ENCODE peak calls at places on chromosomes 7 and 10, in seven cellular contexts. One of them, this sample, is unnamed.

GRCh38 chr10:104678658-104679057 is 37.6 kb downstream of the SORCS3 start:
- DNase-seq in CD8-positive, alpha-beta memory T cell: no peak
- DNase-seq in coronary artery: no peak
- DNase-seq in fibroblast of mammary gland: no peak
- DNase-seq in endodermal cell: no peak
- DNase-seq in GM12865: no peak
- DNase-seq in mesendoderm: no peak
- DNase-seq in this sample: no peak

GRCh38 chr10:23525406-23525805 is 86.5 kb downstream of the OTUD1 start:
- DNase-seq in mesendoderm: peak; percentile 9
- DNase-seq in endodermal cell: no peak
- DNase-seq in coronary artery: no peak
- DNase-seq in GM12865: peak; percentile 38
- DNase-seq in fibroblast of mammary gland: peak; percentile 21
- DNase-seq in CD8-positive, alpha-beta memory T cell: no peak
- DNase-seq in this sample: peak; percentile 30

GRCh38 chr7:33237034-33237433 is 107.7 kb downstream of the BBS9 start:
- DNase-seq in CD8-positive, alpha-beta memory T cell: no peak
- DNase-seq in endodermal cell: no peak
- DNase-seq in coronary artery: no peak
- DNase-seq in fibroblast of mammary gland: no peak
- DNase-seq in GM12865: no peak
- DNase-seq in mesendoderm: no peak
- DNase-seq in this sample: no peak

GRCh38 chr10:114044251-114045070 is 795 bp downstream of the ADRB1 start:
- DNase-seq in GM12865: no peak
- DNase-seq in fibroblast of mammary gland: no peak
- DNase-seq in CD8-positive, alpha-beta memory T cell: no peak
- DNase-seq in coronary artery: no peak
- DNase-seq in endodermal cell: peak; percentile 74
- DNase-seq in mesendoderm: peak; percentile 32
- DNase-seq in this sample: no peak

GRCh38 chr10:117501460-117502035 is 41.0 kb upstream of the EMX2 start:
- DNase-seq in coronary artery: no peak
- DNase-seq in CD8-positive, alpha-beta memory T cell: no peak
- DNase-seq in mesendoderm: no peak
- DNase-seq in fibroblast of mammary gland: no peak
- DNase-seq in GM12865: no peak
- DNase-seq in endodermal cell: peak; percentile 42
- DNase-seq in this sample: no peak

GRCh38 chr7:151683615-151684407 is 164.1 kb upstream of the RHEB start:
- DNase-seq in coronary artery: no peak
- DNase-seq in mesendoderm: no peak
- DNase-seq in endodermal cell: no peak
- DNase-seq in GM12865: no peak
- DNase-seq in CD8-positive, alpha-beta memory T cell: no peak
- DNase-seq in fibroblast of mammary gland: no peak
- DNase-seq in this sample: no peak

GRCh38 chr7:968205-968754 is 7.1 kb downstream of the COX19 start:
- DNase-seq in CD8-positive, alpha-beta memory T cell: no peak
- DNase-seq in GM12865: no peak
- DNase-seq in coronary artery: no peak
- DNase-seq in endodermal cell: no peak
- DNase-seq in mesendoderm: no peak
- DNase-seq in fibroblast of mammary gland: no peak
- DNase-seq in this sample: no peak

GRCh38 chr7:117364204-117364755 is 41.4 kb upstream of the WNT2 start:
- DNase-seq in GM12865: peak; percentile 12
- DNase-seq in CD8-positive, alpha-beta memory T cell: no peak
- DNase-seq in endodermal cell: no peak
- DNase-seq in coronary artery: no peak
- DNase-seq in fibroblast of mammary gland: no peak
- DNase-seq in mesendoderm: peak; percentile 1
- DNase-seq in this sample: peak; percentile 35

GRCh38 chr10:62153191-62153590 is 115.5 kb downstream of the RTKN2 start:
- DNase-seq in fibroblast of mammary gland: peak; percentile 83
- DNase-seq in GM12865: no peak
- DNase-seq in coronary artery: no peak
- DNase-seq in CD8-positive, alpha-beta memory T cell: no peak
- DNase-seq in endodermal cell: no peak
- DNase-seq in mesendoderm: no peak
- DNase-seq in this sample: peak; percentile 75

GRCh38 chr7:98879989-98880337 is 1.6 kb downstream of the TRRAP start:
- DNase-seq in GM12865: no peak
- DNase-seq in CD8-positive, alpha-beta memory T cell: no peak
- DNase-seq in endodermal cell: no peak
- DNase-seq in fibroblast of mammary gland: no peak
- DNase-seq in mesendoderm: no peak
- DNase-seq in coronary artery: peak; percentile 33
- DNase-seq in this sample: no peak

GRCh38 chr10:6542999-6543430 is 37.1 kb downstream of the PRKCQ start:
- DNase-seq in CD8-positive, alpha-beta memory T cell: peak; percentile 18
- DNase-seq in mesendoderm: no peak
- DNase-seq in fibroblast of mammary gland: no peak
- DNase-seq in endodermal cell: peak; percentile 55
- DNase-seq in GM12865: peak; percentile 22
- DNase-seq in coronary artery: no peak
- DNase-seq in this sample: no peak

GRCh38 chr10:124385627-124386185 is 33.0 kb downstream of the OAT start:
- DNase-seq in GM12865: no peak
- DNase-seq in fibroblast of mammary gland: no peak
- DNase-seq in endodermal cell: no peak
- DNase-seq in CD8-positive, alpha-beta memory T cell: no peak
- DNase-seq in coronary artery: peak; percentile 35
- DNase-seq in mesendoderm: no peak
- DNase-seq in this sample: no peak

GRCh38 chr7:66047426-66047825 is 28.2 kb upstream of the ASL start:
- DNase-seq in CD8-positive, alpha-beta memory T cell: no peak
- DNase-seq in mesendoderm: no peak
- DNase-seq in fibroblast of mammary gland: peak; percentile 98
- DNase-seq in coronary artery: no peak
- DNase-seq in endodermal cell: no peak
- DNase-seq in GM12865: no peak
- DNase-seq in this sample: peak; percentile 79

GRCh38 chr7:11726251-11727155 is 105.5 kb downstream of the THSD7A start:
- DNase-seq in mesendoderm: no peak
- DNase-seq in fibroblast of mammary gland: peak; percentile 96
- DNase-seq in GM12865: peak; percentile 7
- DNase-seq in coronary artery: no peak
- DNase-seq in CD8-positive, alpha-beta memory T cell: no peak
- DNase-seq in endodermal cell: no peak
- DNase-seq in this sample: peak; percentile 44

GRCh38 chr10:113084031-113084430 is 134.0 kb downstream of the TCF7L2 start:
- DNase-seq in mesendoderm: no peak
- DNase-seq in CD8-positive, alpha-beta memory T cell: no peak
- DNase-seq in GM12865: no peak
- DNase-seq in fibroblast of mammary gland: peak; percentile 48
- DNase-seq in coronary artery: no peak
- DNase-seq in endodermal cell: no peak
- DNase-seq in this sample: peak; percentile 48

GRCh38 chr10:45425628-45426563 is 51.9 kb downstream of the ALOX5 start:
- DNase-seq in GM12865: no peak
- DNase-seq in mesendoderm: no peak
- DNase-seq in fibroblast of mammary gland: peak; percentile 3
- DNase-seq in CD8-positive, alpha-beta memory T cell: no peak
- DNase-seq in endodermal cell: peak; percentile 47
- DNase-seq in coronary artery: no peak
- DNase-seq in this sample: no peak

GRCh38 chr10:22010973-22011408 is 7.5 kb upstream of the DNAJC1 start:
- DNase-seq in endodermal cell: no peak
- DNase-seq in GM12865: peak; percentile 9
- DNase-seq in CD8-positive, alpha-beta memory T cell: no peak
- DNase-seq in fibroblast of mammary gland: peak; percentile 36
- DNase-seq in coronary artery: no peak
- DNase-seq in mesendoderm: no peak
- DNase-seq in this sample: peak; percentile 46

GRCh38 chr10:75708060-75708459 is 276.6 kb downstream of the LRMDA start:
- DNase-seq in fibroblast of mammary gland: no peak
- DNase-seq in CD8-positive, alpha-beta memory T cell: no peak
- DNase-seq in mesendoderm: no peak
- DNase-seq in endodermal cell: no peak
- DNase-seq in coronary artery: no peak
- DNase-seq in GM12865: no peak
- DNase-seq in this sample: no peak

GRCh38 chr10:75707080-75707840 is 275.8 kb downstream of the LRMDA start:
- DNase-seq in fibroblast of mammary gland: no peak
- DNase-seq in mesendoderm: no peak
- DNase-seq in GM12865: no peak
- DNase-seq in CD8-positive, alpha-beta memory T cell: no peak
- DNase-seq in coronary artery: no peak
- DNase-seq in endodermal cell: no peak
- DNase-seq in this sample: no peak

GRCh38 chr10:75709245-75709644 is 277.8 kb downstream of the LRMDA start:
- DNase-seq in coronary artery: no peak
- DNase-seq in mesendoderm: no peak
- DNase-seq in fibroblast of mammary gland: no peak
- DNase-seq in GM12865: no peak
- DNase-seq in CD8-positive, alpha-beta memory T cell: no peak
- DNase-seq in endodermal cell: no peak
- DNase-seq in this sample: no peak

GRCh38 chr10:75705426-75705825 is 274.0 kb downstream of the LRMDA start:
- DNase-seq in coronary artery: no peak
- DNase-seq in endodermal cell: no peak
- DNase-seq in fibroblast of mammary gland: no peak
- DNase-seq in mesendoderm: no peak
- DNase-seq in GM12865: no peak
- DNase-seq in CD8-positive, alpha-beta memory T cell: no peak
- DNase-seq in this sample: no peak

DNA sequence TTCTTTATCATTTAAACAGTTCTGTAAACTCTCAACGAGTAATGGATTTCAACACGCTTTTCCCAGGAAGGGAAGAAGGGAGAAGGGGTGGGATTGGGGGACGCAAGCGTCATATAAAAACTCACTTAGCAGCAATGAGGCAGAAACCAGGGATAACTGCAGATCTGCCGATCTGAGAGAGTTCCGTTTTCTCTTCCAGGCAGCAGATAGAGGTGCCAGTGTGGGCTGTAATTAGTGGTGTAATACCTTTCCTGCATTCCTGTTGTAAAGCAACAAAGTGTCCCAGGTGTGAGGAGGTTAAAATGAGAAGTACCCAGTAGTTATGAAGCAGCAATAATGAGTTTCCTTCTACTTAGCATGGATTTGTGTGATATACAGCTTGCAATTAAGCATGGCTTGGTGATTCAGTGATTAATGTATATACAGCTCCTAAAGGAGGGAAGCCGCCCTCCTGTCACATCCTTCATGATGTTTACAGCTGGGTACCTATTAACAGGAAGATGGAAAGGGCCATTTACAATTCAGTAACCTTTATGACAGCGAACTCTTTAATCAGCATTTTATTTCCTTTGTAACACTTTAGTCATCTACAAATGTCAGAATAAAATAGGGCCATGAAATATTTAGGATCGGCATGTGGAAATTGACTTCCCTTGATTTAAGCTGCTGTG is 271.9 kb downstream of the LRMDA start:
- DNase-seq in CD8-positive, alpha-beta memory T cell: no peak
- DNase-seq in GM12865: no peak
- DNase-seq in fibroblast of mammary gland: no peak
- DNase-seq in mesendoderm: no peak
- DNase-seq in coronary artery: no peak
- DNase-seq in endodermal cell: no peak
- DNase-seq in this sample: no peak
- H3K4me3 ChIP-seq in CD8-positive, alpha-beta memory T cell: no peak overlapping the region
- H3K4me3 ChIP-seq in GM12865: no peak overlapping the region
- H3K4me3 ChIP-seq in fibroblast of mammary gland: no peak overlapping the region
- H3K4me3 ChIP-seq in mesendoderm: no peak overlapping the region
- H3K4me3 ChIP-seq in coronary artery: no peak overlapping the region
- H3K4me3 ChIP-seq in endodermal cell: no peak overlapping the region
- H3K4me3 ChIP-seq in this sample: no peak overlapping the region

DNA sequence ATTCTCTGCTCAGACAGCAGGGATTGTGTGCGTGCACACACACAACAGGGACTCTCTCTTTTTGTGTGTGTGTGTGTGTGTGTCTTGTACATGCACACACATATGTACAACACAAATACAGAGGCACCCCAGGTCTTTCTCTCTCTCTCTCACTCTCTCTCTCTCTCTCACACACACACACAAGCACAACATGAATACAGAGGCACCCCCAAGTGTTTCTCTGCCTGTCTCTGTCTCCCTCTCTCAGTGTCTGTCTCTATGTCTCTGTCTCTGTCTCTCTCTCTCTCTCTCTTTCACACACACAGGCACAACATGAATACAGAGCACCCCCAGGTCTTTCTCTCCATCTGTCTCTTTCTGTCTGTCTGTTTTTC is 746 bp downstream of the NPFFR1 start:
- DNase-seq in mesendoderm: no peak
- DNase-seq in GM12865: no peak
- DNase-seq in CD8-positive, alpha-beta memory T cell: no peak
- DNase-seq in fibroblast of mammary gland: no peak
- DNase-seq in endodermal cell: no peak
- DNase-seq in coronary artery: no peak
- DNase-seq in this sample: no peak
- H3K4me3 ChIP-seq in mesendoderm: no peak overlapping the region
- H3K4me3 ChIP-seq in GM12865: no peak overlapping the region
- H3K4me3 ChIP-seq in CD8-positive, alpha-beta memory T cell: no peak overlapping the region
- H3K4me3 ChIP-seq in fibroblast of mammary gland: no peak overlapping the region
- H3K4me3 ChIP-seq in endodermal cell: no peak overlapping the region
- H3K4me3 ChIP-seq in coronary artery: no peak overlapping the region
- H3K4me3 ChIP-seq in this sample: no peak overlapping the region

DNA sequence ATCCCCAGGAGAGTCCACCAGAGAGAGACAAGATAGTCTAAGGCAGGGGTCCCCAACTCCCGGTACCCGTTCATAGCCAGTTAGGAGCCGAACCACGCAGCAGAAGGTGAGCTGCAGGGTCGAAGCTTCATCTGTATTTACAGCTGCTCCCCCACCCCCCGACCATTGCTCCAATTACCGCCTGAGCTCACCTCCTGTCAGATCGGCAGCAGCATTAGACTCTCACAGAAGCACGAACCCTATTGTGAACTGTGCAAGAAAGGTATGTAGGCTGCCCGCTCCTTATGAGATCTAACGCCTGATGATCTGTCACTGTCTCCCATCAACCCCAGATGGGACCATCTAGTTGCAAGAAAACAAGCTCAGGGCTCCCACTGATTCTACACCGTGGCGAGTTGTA is 14.6 kb upstream of the AZGP1 start:
- DNase-seq in coronary artery: no peak
- DNase-seq in GM12865: no peak
- DNase-seq in fibroblast of mammary gland: no peak
- DNase-seq in mesendoderm: peak; percentile 6
- DNase-seq in CD8-positive, alpha-beta memory T cell: no peak
- DNase-seq in endodermal cell: no peak
- DNase-seq in this sample: no peak
- H3K4me3 ChIP-seq in coronary artery: peak overlapping the region; percentile 49
- H3K4me3 ChIP-seq in GM12865: no peak overlapping the region
- H3K4me3 ChIP-seq in fibroblast of mammary gland: no peak overlapping the region
- H3K4me3 ChIP-seq in mesendoderm: no peak overlapping the region
- H3K4me3 ChIP-seq in CD8-positive, alpha-beta memory T cell: no peak overlapping the region
- H3K4me3 ChIP-seq in endodermal cell: no peak overlapping the region
- H3K4me3 ChIP-seq in this sample: no peak overlapping the region

GRCh38 chr10:4533626-4534025 is 292.4 kb upstream of the AKR1E2 start:
- DNase-seq in coronary artery: no peak
- DNase-seq in endodermal cell: no peak
- DNase-seq in GM12865: no peak
- DNase-seq in mesendoderm: no peak
- DNase-seq in fibroblast of mammary gland: peak; percentile 47
- DNase-seq in CD8-positive, alpha-beta memory T cell: no peak
- DNase-seq in this sample: peak; percentile 54
- H3K4me3 ChIP-seq in coronary artery: no peak overlapping the region
- H3K4me3 ChIP-seq in endodermal cell: no peak overlapping the region
- H3K4me3 ChIP-seq in GM12865: no peak overlapping the region
- H3K4me3 ChIP-seq in mesendoderm: no peak overlapping the region
- H3K4me3 ChIP-seq in fibroblast of mammary gland: no peak overlapping the region
- H3K4me3 ChIP-seq in CD8-positive, alpha-beta memory T cell: no peak overlapping the region
- H3K4me3 ChIP-seq in this sample: no peak overlapping the region

GRCh38 chr7:27146491-27147210 is 923 bp downstream of the HOXA6 start:
- DNase-seq in fibroblast of mammary gland: peak; percentile 29
- DNase-seq in mesendoderm: no peak
- DNase-seq in CD8-positive, alpha-beta memory T cell: no peak
- DNase-seq in GM12865: no peak
- DNase-seq in endodermal cell: peak; percentile 41
- DNase-seq in coronary artery: peak; percentile 54
- DNase-seq in this sample: peak; percentile 49
- H3K4me3 ChIP-seq in fibroblast of mammary gland: peak overlapping the region; percentile 7
- H3K4me3 ChIP-seq in mesendoderm: no peak overlapping the region
- H3K4me3 ChIP-seq in CD8-positive, alpha-beta memory T cell: no peak overlapping the region
- H3K4me3 ChIP-seq in GM12865: no peak overlapping the region
- H3K4me3 ChIP-seq in endodermal cell: no peak overlapping the region
- H3K4me3 ChIP-seq in coronary artery: no peak overlapping the region
- H3K4me3 ChIP-seq in this sample: peak overlapping the region; percentile 77